ENCODE peak calls at places on chromosomes 5 and 9, in ten cellular contexts. I, X, N, C, Y, W, J, D, L and H are unnamed samples.

GRCh38 chr5:147751156-147751830 is 31.2 kb downstream of the JAKMIP2 start:
- DNase-seq in I (no peak), X (no peak), N (no peak), C (no peak), Y (peak; percentile 38), W (no peak), J (no peak), D (no peak), L (peak; percentile 27), H (no peak)

GRCh38 chr5:92353107-92354030 is 970.3 kb upstream of the ARRDC3 start:
- DNase-seq in I (no peak), X (no peak), N (no peak), C (no peak), Y (no peak), W (no peak), J (no peak), D (peak; percentile 4), L (no peak), H (no peak)

GRCh38 chr9:133473743-133474142 is 5.2 kb downstream of the SLC2A6 start:
- DNase-seq in I (no peak), X (no peak), N (no peak), C (no peak), Y (no peak), W (no peak), J (no peak), D (no peak), L (no peak), H (no peak)

GRCh38 chr5:170554566-170555267 is 50.9 kb downstream of the KCNIP1 start:
- DNase-seq in I (peak; percentile 55), X (no peak), N (no peak), C (no peak), Y (peak; percentile 80), W (no peak), J (no peak), D (no peak), L (peak; percentile 48), H (no peak)

GRCh38 chr5:145056805-145057204 is 778.3 kb downstream of the PRELID2 start:
- DNase-seq in I (no peak), X (no peak), N (no peak), C (no peak), Y (no peak), W (no peak), J (no peak), D (peak; percentile 69), L (no peak), H (no peak)

GRCh38 chr5:28408186-28408585 is 1369.8 kb upstream of the CDH9 start:
- DNase-seq in I (no peak), X (no peak), N (no peak), C (no peak), Y (no peak), W (no peak), J (no peak), D (peak; percentile 93), L (no peak), H (no peak)

GRCh38 chr9:126327750-126328120 is 1.1 kb downstream of the MVB12B start:
- DNase-seq in I (no peak), X (no peak), N (peak; percentile 19), C (no peak), Y (no peak), W (no peak), J (no peak), D (no peak), L (no peak), H (no peak)

GRCh38 chr5:62496152-62496551 is 82.5 kb upstream of the LRRC70 start:
- DNase-seq in I (no peak), X (no peak), N (no peak), C (no peak), Y (no peak), W (no peak), J (no peak), D (no peak), L (no peak), H (no peak)

GRCh38 chr9:72203205-72203803 is 54.1 kb downstream of the GDA start:
- DNase-seq in I (peak; percentile 52), X (peak; percentile 33), N (no peak), C (no peak), Y (peak; percentile 2), W (no peak), J (no peak), D (peak; percentile 8), L (peak; percentile 27), H (no peak)

GRCh38 chr9:136140966-136141365 is 22.3 kb upstream of the TMEM250 start:
- DNase-seq in I (no peak), X (no peak), N (no peak), C (no peak), Y (no peak), W (peak; percentile 40), J (no peak), D (no peak), L (peak; percentile 79), H (no peak)